ENCODE peak calls at places on chromosomes 11 and 22, in ten cellular contexts. L is GOT3; P is RPMI7951; T is T-helper 1 cell; V is GM12892; E is mesothelial cell of epicardium; Y is EH; B is activated T-cell treated with anti-CD3 and anti-CD28 coated beads for 48 hours; S is activated CD8-positive, alpha-beta T cell treated with anti-CD3 and anti-CD28 coated beads for 36 hours; U is heart right ventricle. N is an unnamed sample.

GRCh38 chr11:6670202-6670830 is 12.8 kb downstream of the MRPL17 start:
- DNase-seq in E (no peak), Y (no peak), T (no peak), P (no peak), V (no peak), B (no peak), U (no peak), L (no peak), S (no peak), N (no peak)

GRCh38 chr22:49161002-49161850 is 666.4 kb downstream of the BRD1 start:
- DNase-seq in L (no peak), T (no peak), V (no peak), Y (no peak), P (no peak), B (no peak), U (no peak), E (no peak), S (no peak), N (no peak)

GRCh38 chr22:25775501-25775900 is 33.5 kb downstream of the MYO18B start:
- DNase-seq in L (no peak), P (peak; percentile 60), U (no peak), V (no peak), S (no peak), E (no peak), T (no peak), Y (peak; percentile 71), B (no peak), N (peak; percentile 38)

GRCh38 chr11:66884443-66884842 is 27.6 kb downstream of the LRFN4 start:
- DNase-seq in Y (no peak), B (no peak), S (no peak), L (no peak), V (no peak), U (no peak), T (no peak), E (no peak), P (no peak), N (no peak)

GRCh38 chr11:115590254-115590653 is 86.0 kb upstream of the CADM1 start:
- DNase-seq in T (no peak), U (no peak), L (no peak), S (no peak), Y (no peak), B (no peak), P (no peak), V (no peak), E (no peak), N (no peak)

GRCh38 chr11:17978553-17979287 is 34.1 kb downstream of the SERGEF start:
- DNase-seq in V (peak; percentile 10), P (peak; percentile 23), Y (peak; percentile 55), U (peak; percentile 36), L (no peak), T (no peak), S (peak; percentile 41), E (peak; percentile 55), B (peak; percentile 12), N (peak; percentile 72)

GRCh38 chr22:50007057-50007511 is 5.5 kb downstream of the IL17REL start:
- DNase-seq in B (no peak), Y (no peak), E (no peak), V (no peak), L (no peak), T (no peak), S (no peak), P (no peak), U (no peak), N (no peak)

GRCh38 chr11:19398772-19399542 is 158.2 kb upstream of the E2F8 start:
- DNase-seq in L (no peak), P (no peak), S (no peak), Y (peak; percentile 95), V (no peak), B (no peak), E (no peak), U (no peak), T (no peak), N (no peak)

GRCh38 chr11:1131033-1131911 is 26.5 kb upstream of the MUC5AC start:
- DNase-seq in Y (no peak), E (peak; percentile 35), U (no peak), B (no peak), T (no peak), S (no peak), V (no peak), P (no peak), L (no peak), N (no peak)

GRCh38 chr11:102269927-102270326 is 47.4 kb upstream of the BIRC3 start:
- DNase-seq in U (no peak), V (no peak), T (no peak), Y (peak; percentile 75), E (no peak), B (no peak), L (no peak), S (no peak), P (peak; percentile 24), N (no peak)

GRCh38 chr11:4636962-4637661 is at the start of gene OR51D1:
- DNase-seq in E (peak; percentile 84), T (peak; percentile 40), B (peak; percentile 55), P (peak; percentile 48), U (peak; percentile 77), S (peak; percentile 76), Y (peak; percentile 68), L (no peak), V (peak; percentile 33), N (peak; percentile 82)

GRCh38 chr11:1842149-1843097 is 3.6 kb downstream of the TNNI2 start:
- DNase-seq in Y (no peak), V (no peak), L (no peak), E (no peak), B (no peak), P (no peak), U (peak; percentile 55), T (no peak), S (no peak), N (no peak)

GRCh38 chr11:63553759-63554158 is 9.4 kb downstream of the PLAAT2 start:
- DNase-seq in P (peak; percentile 40), T (peak; percentile 26), U (no peak), E (no peak), Y (peak; percentile 45), V (peak; percentile 58), B (no peak), L (no peak), S (peak; percentile 78), N (no peak)

GRCh38 chr11:46363031-46363407 is 15.8 kb downstream of the DGKZ start:
- DNase-seq in Y (peak; percentile 86), U (peak; percentile 86), B (no peak), E (no peak), P (peak; percentile 90), L (no peak), V (no peak), T (no peak), S (no peak), N (peak; percentile 61)

GRCh38 chr11:64444838-64445441 is 86.0 kb downstream of the RPS6KA4 start:
- DNase-seq in L (no peak), V (no peak), Y (peak; percentile 57), E (no peak), U (no peak), B (no peak), T (no peak), P (peak; percentile 56), S (peak; percentile 11), N (peak; percentile 11)

GRCh38 chr11:43947003-43947500 is 4.6 kb downstream of the C11orf96 start:
- DNase-seq in V (no peak), S (no peak), E (no peak), P (peak; percentile 38), B (no peak), T (no peak), U (peak; percentile 24), Y (peak; percentile 55), L (no peak), N (no peak)

GRCh38 chr22:47373648-47374272 is 611.3 kb downstream of the TBC1D22A start:
- DNase-seq in Y (no peak), V (no peak), L (no peak), E (no peak), P (no peak), S (no peak), B (no peak), U (no peak), T (no peak), N (no peak)